ENCODE peak calls at places on chromosome 14, in five cellular contexts. W, I, G, E and H are unnamed samples.
A peak's percentile ranks its signal among the peaks of the same experiment; 100 is the strongest.

GRCh38 chr14:90814806-90815566 is 1.2 kb downstream of the TTC7B start:
- DNase-seq in E (no peak), W (no peak), G (no peak), I (no peak), H (no peak)

GRCh38 chr14:23937121-23937692 is 16.4 kb upstream of the DHRS4 start:
- DNase-seq in E (no peak), G (no peak), I (no peak), W (no peak), H (no peak)

GRCh38 chr14:52711666-52712065 is 4.7 kb downstream of the PSMC6 start:
- DNase-seq in W (no peak), E (no peak), G (no peak), I (no peak), H (no peak)

GRCh38 chr14:104512771-104513640 is 66.6 kb upstream of the C14orf180 start:
- DNase-seq in W (no peak), G (no peak), I (no peak), E (no peak), H (no peak)

GRCh38 chr14:74978416-74978947 is 23.1 kb upstream of the PGF start:
- DNase-seq in E (peak; percentile 45), W (no peak), I (no peak), G (no peak), H (no peak)

GRCh38 chr14:92906420-92906819 is 16.5 kb upstream of the CHGA start:
- DNase-seq in E (no peak), W (no peak), I (no peak), G (no peak), H (no peak)

GRCh38 chr14:71602524-71602923 is 329.7 kb upstream of the RGS6 start:
- DNase-seq in I (no peak), W (no peak), E (no peak), G (no peak), H (no peak)

GRCh38 chr14:52873694-52874093 is 77.2 kb downstream of the FERMT2 start:
- DNase-seq in W (no peak), I (no peak), E (peak; percentile 46), G (no peak), H (no peak)

GRCh38 chr14:104639889-104640548 is 35.4 kb upstream of the TMEM179 start:
- DNase-seq in W (peak; percentile 62), G (peak; percentile 77), E (peak; percentile 59), I (peak; percentile 62), H (peak; percentile 90)

GRCh38 chr14:104309657-104310369 is 171.4 kb downstream of the KIF26A start:
- DNase-seq in E (no peak), I (no peak), G (no peak), W (no peak), H (no peak)

GRCh38 chr14:104970231-104971068 is 7.7 kb downstream of the AHNAK2 start:
- DNase-seq in G (peak; percentile 90), W (no peak), E (peak; percentile 90), I (peak; percentile 36), H (peak; percentile 73)

GRCh38 chr14:96027356-96028335 is 11.5 kb upstream of the C14orf132 start:
- DNase-seq in G (no peak), W (no peak), E (no peak), I (no peak), H (no peak)

GRCh38 chr14:72747652-72748051 is 146.2 kb downstream of the DPF3 start:
- DNase-seq in G (no peak), I (no peak), E (no peak), W (no peak), H (no peak)

GRCh38 chr14:21384494-21384851 is 654 bp upstream of the SUPT16H start:
- DNase-seq in W (no peak), E (no peak), G (no peak), I (no peak), H (no peak)

GRCh38 chr14:36517242-36518030 is 2.6 kb downstream of the NKX2-1 start:
- DNase-seq in W (no peak), I (no peak), G (no peak), E (no peak), H (no peak)

GRCh38 chr14:105861985-105862465 is 335.6 kb downstream of the TMEM121 start:
- DNase-seq in E (no peak), W (peak; percentile 81), G (no peak), I (no peak), H (no peak)

GRCh38 chr14:99860219-99860618 is 67.0 kb downstream of the EML1 start:
- DNase-seq in G (no peak), E (no peak), I (no peak), W (no peak), H (no peak)

GRCh38 chr14:21748869-21749303 is 75.3 kb upstream of the OR4E1 start:
- DNase-seq in I (no peak), E (peak; percentile 43), G (peak; percentile 58), W (no peak), H (peak; percentile 12)

GRCh38 chr14:105690671-105691070 is 164.3 kb downstream of the TMEM121 start:
- DNase-seq in E (no peak), I (no peak), W (no peak), G (no peak), H (no peak)

GRCh38 chr14:105748204-105748578 is 221.8 kb downstream of the TMEM121 start:
- DNase-seq in E (no peak), W (no peak), I (peak; percentile 65), G (peak; percentile 22), H (no peak)

GRCh38 chr14:60649815-60650381 is 621 bp upstream of the SIX1 start:
- DNase-seq in I (no peak), W (no peak), G (peak; percentile 37), E (no peak), H (no peak)

GRCh38 chr14:36524220-36524837 is 4.3 kb upstream of the NKX2-1 start:
- DNase-seq in I (no peak), E (no peak), W (no peak), G (no peak), H (no peak)

GRCh38 chr14:52829527-52829926 is 38.1 kb upstream of the GNPNAT1 start:
- DNase-seq in I (no peak), E (no peak), G (no peak), W (no peak), H (no peak)

GRCh38 chr14:68819260-68819691 is 26.4 kb upstream of the ZFP36L1 start:
- DNase-seq in G (peak; percentile 61), W (no peak), I (no peak), E (peak; percentile 70), H (no peak)

GRCh38 chr14:99009875-99010274 is 262.1 kb downstream of the BCL11B start:
- DNase-seq in E (no peak), I (no peak), G (no peak), W (no peak), H (no peak)

GRCh38 chr14:89430271-89430620 is 13.2 kb upstream of the FOXN3 start:
- DNase-seq in G (no peak), E (no peak), W (no peak), I (no peak), H (peak; percentile 35)

GRCh38 chr14:94310248-94310647 is 12.9 kb downstream of the SERPINA6 start:
- DNase-seq in W (no peak), E (no peak), G (no peak), I (no peak), H (no peak)